ENCODE peak calls at places on chromosomes 1 and 21, in five cellular contexts. C, Y, U, F and A are unnamed samples.

GRCh38 chr1:17826165-17826488 is 71.0 kb downstream of the ACTL8 start:
- DNase-seq in C (no peak), Y (peak; percentile 61), U (peak; percentile 49), F (no peak), A (peak; percentile 87)

GRCh38 chr1:77513839-77514763 is 168.4 kb downstream of the ZZZ3 start:
- DNase-seq in C (no peak), Y (peak; percentile 89), U (peak; percentile 58), F (no peak), A (no peak)

GRCh38 chr1:2136386-2136821 is 58.2 kb downstream of the FAAP20 start:
- DNase-seq in C (no peak), Y (no peak), U (no peak), F (no peak), A (no peak)

GRCh38 chr1:13513063-13513884 is 529 bp downstream of the LRRC38 start:
- DNase-seq in C (no peak), Y (no peak), U (no peak), F (no peak), A (no peak)

GRCh38 chr1:32186077-32186476 is 6.6 kb downstream of the TXLNA start:
- DNase-seq in C (no peak), Y (no peak), U (no peak), F (no peak), A (no peak)

GRCh38 chr1:170131984-170132383 is 13.8 kb upstream of the NTMT2 start:
- DNase-seq in C (no peak), Y (no peak), U (no peak), F (no peak), A (no peak)

GRCh38 chr21:25385912-25386474 is 221.3 kb downstream of the MRPL39 start:
- DNase-seq in C (no peak), Y (peak; percentile 59), U (peak; percentile 58), F (no peak), A (no peak)

GRCh38 chr1:36692465-36692864 is 209.8 kb upstream of the CSF3R start:
- DNase-seq in C (no peak), Y (no peak), U (no peak), F (no peak), A (no peak)

GRCh38 chr1:232655041-232655745 is 25.3 kb upstream of the SIPA1L2 start:
- DNase-seq in C (no peak), Y (no peak), U (no peak), F (no peak), A (no peak)

GRCh38 chr1:116203936-116204335 is 92.7 kb downstream of the MAB21L3 start:
- DNase-seq in C (no peak), Y (no peak), U (no peak), F (no peak), A (no peak)

GRCh38 chr1:11355594-11356467 is 82.8 kb downstream of the UBIAD1 start:
- DNase-seq in C (no peak), Y (no peak), U (no peak), F (no peak), A (no peak)

GRCh38 chr1:221708987-221709386 is 32.9 kb downstream of the DUSP10 start:
- DNase-seq in C (peak; percentile 63), Y (no peak), U (peak; percentile 40), F (peak; percentile 32), A (no peak)

GRCh38 chr1:25246600-25247023 is 642 bp downstream of the RSRP1 start:
- DNase-seq in C (no peak), Y (peak; percentile 33), U (no peak), F (no peak), A (no peak)

GRCh38 chr1:4306559-4307467 is 347.6 kb upstream of the AJAP1 start:
- DNase-seq in C (no peak), Y (no peak), U (no peak), F (no peak), A (peak; percentile 69)

GRCh38 chr1:8133657-8134430 is 107.7 kb upstream of the ERRFI1 start:
- DNase-seq in C (no peak), Y (peak; percentile 44), U (no peak), F (no peak), A (no peak)

GRCh38 chr21:37790905-37791304 is 125.4 kb downstream of the KCNJ6 start:
- DNase-seq in C (no peak), Y (no peak), U (no peak), F (no peak), A (no peak)

GRCh38 chr1:155061381-155062150 is 2.0 kb upstream of the EFNA4 start:
- DNase-seq in C (peak; percentile 91), Y (peak; percentile 94), U (peak; percentile 88), F (peak; percentile 89), A (no peak)

GRCh38 chr1:66206563-66207154 is 327.3 kb upstream of the SGIP1 start:
- DNase-seq in C (no peak), Y (no peak), U (no peak), F (no peak), A (no peak)

GRCh38 chr21:44394733-44395132 is 41.3 kb downstream of the TRPM2 start:
- DNase-seq in C (no peak), Y (no peak), U (no peak), F (no peak), A (no peak)

GRCh38 chr1:92968138-92969032 is 7.1 kb upstream of the DIPK1A start:
- DNase-seq in C (no peak), Y (peak; percentile 45), U (no peak), F (no peak), A (no peak)

GRCh38 chr1:224626042-224626441 is 9.9 kb downstream of the CNIH3 start:
- DNase-seq in C (no peak), Y (no peak), U (no peak), F (no peak), A (no peak)

GRCh38 chr1:152078831-152079549 is 9.9 kb downstream of the TCHHL1 start:
- DNase-seq in C (no peak), Y (no peak), U (no peak), F (no peak), A (no peak)

GRCh38 chr1:245983294-245983967 is 523.6 kb downstream of the SMYD3 start:
- DNase-seq in C (no peak), Y (no peak), U (no peak), F (no peak), A (no peak)

GRCh38 chr1:204685236-204686006 is at the start of gene LRRN2:
- DNase-seq in C (no peak), Y (no peak), U (no peak), F (no peak), A (no peak)

GRCh38 chr21:29418813-29419212 is 120.1 kb downstream of the BACH1 start:
- DNase-seq in C (no peak), Y (no peak), U (no peak), F (no peak), A (no peak)

GRCh38 chr1:180571060-180571831 is 12.5 kb downstream of the OVAAL start:
- DNase-seq in C (no peak), Y (no peak), U (no peak), F (no peak), A (no peak)

GRCh38 chr1:97270508-97271307 is 549.1 kb downstream of the PTBP2 start:
- DNase-seq in C (no peak), Y (no peak), U (no peak), F (no peak), A (no peak)